ENCODE peak calls at places on chromosome 4, in four cellular contexts. K is OCI-LY7, A is body of pancreas, I is coronary artery. S is an unnamed sample.

GRCh38 chr4:98945297-98945850 is 16.4 kb upstream of the EIF4E start:
- DNase-seq in I (no peak), K (no peak), A (no peak), S (no peak)

GRCh38 chr4:19678763-19679162 is 572.9 kb upstream of the SLIT2 start:
- DNase-seq in I (no peak), K (no peak), A (no peak), S (no peak)

GRCh38 chr4:5137226-5137625 is 85.9 kb downstream of the STK32B start:
- DNase-seq in I (no peak), K (no peak), A (no peak), S (no peak)

GRCh38 chr4:22410645-22411247 is 105.1 kb downstream of the ADGRA3 start:
- DNase-seq in I (no peak), A (no peak), K (peak), S (no peak)

GRCh38 chr4:15378055-15378454 is 49.8 kb upstream of the C1QTNF7 start:
- DNase-seq in I (no peak), A (no peak), K (no peak), S (no peak)

GRCh38 chr4:139550724-139551429 is 5.1 kb downstream of the SETD7 start:
- DNase-seq in K (no peak), I (no peak), A (peak), S (no peak)

GRCh38 chr4:24211821-24212220 is 322.0 kb upstream of the PPARGC1A start:
- DNase-seq in A (no peak), K (no peak), I (no peak), S (no peak)

GRCh38 chr4:175884048-175884447 is 72.0 kb upstream of the GPM6A start:
- DNase-seq in A (no peak), I (no peak), K (no peak), S (no peak)

GRCh38 chr4:6192245-6192644 is 8.1 kb downstream of the JAKMIP1 start:
- DNase-seq in A (no peak), I (no peak), K (no peak), S (no peak)

GRCh38 chr4:180751009-180751408 is 1492.2 kb upstream of the TENM3 start:
- DNase-seq in I (no peak), A (no peak), K (no peak), S (no peak)

GRCh38 chr4:86554641-86555040 is 39.5 kb upstream of the PTPN13 start:
- DNase-seq in A (no peak), I (no peak), K (no peak), S (no peak)

GRCh38 chr4:931194-931959 is 739 bp downstream of the GAK start:
- DNase-seq in A (peak), I (no peak), K (peak), S (no peak)

GRCh38 chr4:11480683-11481082 is 52.0 kb upstream of the HS3ST1 start:
- DNase-seq in A (no peak), I (no peak), K (no peak), S (no peak)

GRCh38 chr4:186557061-186557460 is 1.7 kb upstream of the MTNR1A start:
- DNase-seq in A (no peak), K (no peak), I (no peak), S (no peak)

GRCh38 chr4:186553717-186554116 is 1.6 kb downstream of the MTNR1A start:
- DNase-seq in I (peak), A (no peak), K (no peak), S (no peak)

GRCh38 chr4:186551849-186552248 is 3.5 kb downstream of the MTNR1A start:
- DNase-seq in A (no peak), I (no peak), K (no peak), S (no peak)

GRCh38 chr4:186554890-186555827 is at the start of gene MTNR1A:
- DNase-seq in K (no peak), I (no peak), A (peak), S (peak)

GRCh38 chr4:186554485-186554884 is 882 bp downstream of the MTNR1A start:
- DNase-seq in A (peak), K (no peak), I (no peak), S (peak)
- TF ChIP-seq CTCF in A (no peak), K (no peak), I (no peak), S (no peak)

GRCh38 chr4:43843501-43843900 is 605.1 kb downstream of the KCTD8 start:
- DNase-seq in K (no peak), I (no peak), A (no peak), S (no peak)
- TF ChIP-seq CTCF in K (no peak), I (no peak), A (no peak), S (no peak)

DNA sequence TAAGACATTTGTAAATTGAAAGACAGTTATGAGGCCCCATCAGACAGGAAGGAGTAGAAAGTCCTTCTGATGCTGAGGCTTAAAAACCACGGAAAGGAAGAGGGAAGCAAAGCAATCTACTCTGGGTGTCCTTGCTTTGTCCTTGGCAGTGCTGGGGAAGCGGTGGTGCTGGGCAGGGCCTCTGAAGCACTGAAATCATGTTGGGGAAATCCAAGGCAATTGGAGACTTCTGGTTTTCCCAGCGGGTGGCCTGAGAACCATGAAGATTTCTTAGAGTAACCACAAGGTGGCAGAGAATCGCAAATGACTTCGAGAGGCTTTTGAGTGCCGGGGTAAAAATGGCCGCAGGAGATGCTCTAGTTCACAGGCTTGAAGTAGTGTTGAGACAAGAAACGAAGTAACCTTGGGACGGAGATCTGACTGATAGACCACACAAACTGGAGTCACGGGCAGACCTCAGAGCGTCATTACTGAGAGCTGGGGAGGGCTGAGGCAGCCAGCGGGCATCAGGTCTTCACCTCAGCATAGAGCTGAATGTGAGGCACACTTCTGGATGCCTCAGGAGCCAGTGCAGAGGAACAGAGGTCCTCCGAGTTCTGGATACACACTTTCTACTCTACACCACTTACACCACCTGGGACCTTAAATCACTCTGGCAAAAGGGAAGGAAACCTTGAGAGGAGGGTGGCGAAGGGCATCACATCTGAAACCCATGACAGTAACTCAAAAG is 130.7 kb upstream of the GPRIN3 start:
- DNase-seq in K (peak), I (no peak), A (peak), S (no peak)
- TF ChIP-seq CTCF in K (peak), I (no peak), A (peak), S (peak)

GRCh38 chr4:150078996-150079581 is 844 bp downstream of the DCLK2 start:
- DNase-seq in A (peak), I (no peak), K (no peak), S (peak)
- TF ChIP-seq CTCF in A (no peak), I (no peak), K (no peak), S (no peak)

S was measured in endothelial cell.